ENCODE peak calls at places on chromosomes 11 and 22, in four cellular contexts. O is stimulated activated CD4-positive, alpha-beta T cell treated with anti-CD3 and anti-CD28 coated beads, TNF-alpha, amount 100 ng/mL, for 4 hours; J is astrocyte; A is effector memory CD4-positive, alpha-beta T cell. E is an unnamed sample.

GRCh38 chr11:40380871-40381270 is 1078.6 kb downstream of the LRRC4C start:
- DNase-seq in J (no peak), O (no peak), A (no peak), E (no peak)

GRCh38 chr11:121661796-121662508 is 209.2 kb upstream of the SORL1-AS1 start:
- DNase-seq in A (no peak), J (peak), O (no peak), E (no peak)

GRCh38 chr11:6320411-6321207 is at the start of gene CAVIN3:
- DNase-seq in J (peak), O (no peak), A (no peak), E (peak)

GRCh38 chr22:45216133-45217003 is 24.3 kb downstream of the KIAA0930 start:
- DNase-seq in O (no peak), A (no peak), J (peak), E (no peak)

GRCh38 chr11:75868990-75869389 is 54.0 kb downstream of the UVRAG start:
- DNase-seq in J (no peak), O (no peak), A (no peak), E (no peak)

GRCh38 chr11:76243648-76244285 is 37.5 kb upstream of the WNT11 start:
- DNase-seq in O (no peak), A (no peak), J (no peak), E (no peak)

GRCh38 chr11:117000039-117000740 is 98.0 kb downstream of the SIK3 start:
- DNase-seq in J (no peak), A (no peak), O (no peak), E (no peak)

GRCh38 chr11:46905806-46906205 is 12.5 kb downstream of the LRP4 start:
- DNase-seq in J (no peak), A (no peak), O (no peak), E (no peak)

E was measured in activated gamma-delta T cell treated with anti-CD3 and anti-CD28 coated beads, Interleukin-2, amount 50 U/mL, for 16 hours.